ENCODE peak calls at places on chromosomes 12 and 14, in six cellular contexts. L is MM.1S, O is HCT116, K is SK-N-SH, N is PC-3, U is GM23248. I is an unnamed sample.

GRCh38 chr14:32896979-32897723 is 41.5 kb upstream of the NPAS3 start:
- DNase-seq in L (peak; percentile 37), O (no peak), K (no peak), N (peak; percentile 53), U (peak; percentile 60), I (no peak)

GRCh38 chr12:25829192-25829591 is 129.3 kb upstream of the RASSF8 start:
- DNase-seq in L (no peak), O (no peak), K (no peak), N (peak; percentile 99), U (peak; percentile 98), I (no peak)

GRCh38 chr14:71322660-71323250 is 415.5 kb downstream of the PCNX1 start:
- DNase-seq in L (peak; percentile 30), O (no peak), K (peak; percentile 24), N (peak; percentile 61), U (peak; percentile 69), I (peak; percentile 70)

GRCh38 chr12:111056618-111057521 is 136.5 kb upstream of the MYL2 start:
- DNase-seq in L (no peak), O (no peak), K (peak; percentile 50), N (peak; percentile 31), U (no peak), I (no peak)

GRCh38 chr12:3033538-3033865 is 43.7 kb upstream of the TSPAN9 start:
- DNase-seq in L (no peak), O (no peak), K (no peak), N (no peak), U (no peak), I (no peak)

GRCh38 chr12:28374556-28374955 is 184.3 kb downstream of the CCDC91 start:
- DNase-seq in L (no peak), O (no peak), K (no peak), N (peak; percentile 23), U (peak; percentile 44), I (no peak)

GRCh38 chr12:100348657-100349454 is 8.0 kb upstream of the SLC17A8 start:
- DNase-seq in L (peak; percentile 15), O (peak; percentile 33), K (peak; percentile 55), N (peak; percentile 66), U (peak; percentile 54), I (peak; percentile 67)

GRCh38 chr12:65522956-65523857 is 244.7 kb downstream of the MSRB3 start:
- DNase-seq in L (no peak), O (no peak), K (no peak), N (peak; percentile 25), U (peak; percentile 62), I (no peak)

GRCh38 chr12:39300799-39301198 is 142.1 kb downstream of the KIF21A start:
- DNase-seq in L (no peak), O (no peak), K (no peak), N (no peak), U (peak; percentile 32), I (no peak)

GRCh38 chr12:121388421-121388981 is 11.4 kb upstream of the RNF34 start:
- DNase-seq in L (no peak), O (no peak), K (no peak), N (peak; percentile 79), U (peak; percentile 82), I (no peak)

GRCh38 chr12:72307229-72307628 is 35.1 kb downstream of the TRHDE start:
- DNase-seq in L (no peak), O (no peak), K (no peak), N (no peak), U (no peak), I (no peak)

GRCh38 chr12:77816196-77816595 is 14.5 kb upstream of the NAV3 start:
- DNase-seq in L (no peak), O (no peak), K (no peak), N (no peak), U (no peak), I (no peak)

GRCh38 chr12:122834229-122834920 is 882 bp upstream of the HIP1R start:
- DNase-seq in L (no peak), O (peak; percentile 35), K (peak; percentile 83), N (peak; percentile 74), U (peak; percentile 74), I (peak; percentile 55)

GRCh38 chr12:104957388-104958008 is 592 bp downstream of the SLC41A2 start:
- DNase-seq in L (peak; percentile 39), O (no peak), K (peak; percentile 77), N (peak; percentile 44), U (peak; percentile 55), I (no peak)

GRCh38 chr12:70365648-70366518 is at the start of gene KCNMB4:
- DNase-seq in L (peak; percentile 79), O (no peak), K (peak; percentile 94), N (peak; percentile 74), U (peak; percentile 68), I (peak; percentile 97)

GRCh38 chr14:101624579-101624978 is 63.3 kb downstream of the DIO3 start:
- DNase-seq in L (no peak), O (no peak), K (no peak), N (no peak), U (no peak), I (no peak)

GRCh38 chr14:31572955-31573354 is 11.8 kb downstream of the NUBPL start:
- DNase-seq in L (no peak), O (no peak), K (no peak), N (no peak), U (no peak), I (no peak)

GRCh38 chr14:104891664-104892500 is 26.8 kb downstream of the CEP170B start:
- DNase-seq in L (no peak), O (no peak), K (peak; percentile 20), N (no peak), U (no peak), I (no peak)

GRCh38 chr12:105020241-105020962 is 34.3 kb downstream of the NOPCHAP1 start:
- DNase-seq in L (no peak), O (no peak), K (no peak), N (peak; percentile 59), U (no peak), I (no peak)

GRCh38 chr12:109455706-109456105 is 21.4 kb downstream of the KCTD10 start:
- DNase-seq in L (no peak), O (no peak), K (no peak), N (peak; percentile 58), U (peak; percentile 30), I (no peak)

GRCh38 chr12:109460538-109460937 is 16.6 kb downstream of the KCTD10 start:
- DNase-seq in L (no peak), O (no peak), K (no peak), N (no peak), U (no peak), I (no peak)

GRCh38 chr12:109458771-109459208 is 18.3 kb downstream of the KCTD10 start:
- DNase-seq in L (no peak), O (no peak), K (no peak), N (no peak), U (peak; percentile 68), I (no peak)

GRCh38 chr12:109459247-109459646 is 17.9 kb downstream of the KCTD10 start:
- DNase-seq in L (no peak), O (no peak), K (no peak), N (no peak), U (peak; percentile 49), I (no peak)

DNA sequence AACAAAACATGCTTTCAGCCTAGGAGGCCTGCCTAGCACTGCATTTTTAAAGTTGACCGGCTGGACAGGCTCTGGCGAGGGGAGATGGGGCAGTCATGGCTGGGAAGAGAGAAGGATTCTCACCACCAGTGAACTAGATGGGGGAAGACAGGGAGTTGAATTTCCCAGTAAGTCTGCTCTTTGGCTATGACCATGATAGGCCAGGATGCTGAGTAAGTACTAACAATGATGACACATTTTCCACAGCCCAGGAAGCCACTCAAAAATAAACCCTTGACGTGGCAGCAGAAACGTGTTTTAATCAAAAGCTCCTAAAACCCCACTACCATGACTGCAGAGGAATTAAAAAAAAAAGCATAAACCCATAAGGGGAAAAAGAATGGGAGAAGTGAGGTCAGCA is 19.0 kb downstream of the KCTD10 start:
- DNase-seq in L (no peak), O (no peak), K (no peak), N (peak; percentile 34), U (peak; percentile 90), I (no peak)
- H3K9ac ChIP-seq in L (no peak overlapping the region), O (no peak overlapping the region), K (no peak overlapping the region), N (peak overlapping the region; percentile 21), U (peak overlapping the region; percentile 81), I (no peak overlapping the region)

DNA sequence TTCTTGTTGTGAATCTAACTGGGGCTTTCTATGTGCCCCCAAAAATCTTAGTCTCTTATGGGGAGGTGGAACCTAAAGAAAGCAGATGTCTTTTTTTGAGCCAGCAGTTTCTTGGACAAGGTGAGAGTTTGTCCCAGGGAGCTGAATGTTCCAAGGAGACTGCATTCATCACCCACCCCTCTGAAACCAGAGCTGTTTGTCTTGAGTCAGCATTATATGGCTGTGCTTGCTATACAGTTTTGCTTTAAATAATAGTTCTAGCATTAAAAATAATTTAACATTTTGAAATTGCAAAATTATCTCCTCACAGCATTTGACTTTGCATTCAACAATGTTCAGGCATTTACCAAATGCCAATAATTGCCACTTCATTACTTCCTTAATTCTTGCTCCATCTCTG is 813.3 kb downstream of the BCL11B start:
- DNase-seq in L (no peak), O (no peak), K (no peak), N (no peak), U (no peak), I (no peak)
- H3K9me2 ChIP-seq in L (no peaks in the 10 kb centered on the region), O (no peaks in the 10 kb centered on the region), K (no peaks in the 10 kb centered on the region), N (no peaks in the 10 kb centered on the region), U (no peaks in the 10 kb centered on the region), I (no peaks in the 10 kb centered on the region)

DNA sequence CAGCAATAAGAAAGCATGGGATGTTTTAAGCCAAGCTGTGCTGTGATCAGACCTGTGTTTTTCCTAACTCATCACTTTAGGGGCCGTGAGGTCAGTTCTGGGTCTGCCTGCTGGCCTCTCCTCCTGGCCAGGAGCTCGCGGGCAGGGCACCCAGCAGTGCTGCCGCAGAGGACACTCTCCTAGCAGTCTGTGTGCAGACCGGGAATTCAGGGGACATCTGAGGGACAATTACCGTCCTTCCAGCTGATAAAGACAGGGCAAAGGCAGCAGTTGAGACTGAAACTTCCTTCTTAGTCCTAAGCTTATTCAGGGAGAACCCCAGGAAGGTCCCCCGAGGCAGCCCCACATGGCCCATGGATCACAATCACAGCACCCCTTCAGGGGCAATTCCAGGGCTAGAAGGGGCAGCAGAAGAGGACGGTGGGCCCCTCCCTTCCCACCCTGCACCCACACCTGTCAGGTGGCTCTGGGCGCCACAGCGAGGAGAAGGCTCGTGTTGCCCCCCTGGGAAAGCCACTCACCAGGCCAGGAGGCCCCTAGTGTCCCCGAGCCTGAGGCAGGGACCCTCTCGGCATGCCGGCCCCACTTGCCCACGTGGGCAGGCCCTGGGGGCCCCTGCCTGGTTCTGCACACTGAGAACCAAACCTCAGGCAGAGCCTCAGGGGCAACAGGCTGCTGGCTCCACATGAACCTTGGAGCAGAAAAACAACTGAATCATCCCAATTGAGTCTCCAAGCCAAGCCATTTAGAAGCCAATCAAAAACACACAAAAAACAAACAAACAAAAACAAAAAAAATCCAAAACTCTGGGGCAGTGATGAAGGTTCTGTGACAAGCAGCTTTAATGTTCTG is 89.8 kb downstream of the CHGA start:
- DNase-seq in L (no peak), O (no peak), K (no peak), N (no peak), U (peak; percentile 84), I (no peak)
- H3K4me1 ChIP-seq in L (no peaks in the 10 kb centered on the region), O (peaks cover 6% of the 10 kb centered on the region), K (peaks cover 12% of the 10 kb centered on the region), N (peaks cover 14% of the 10 kb centered on the region), U (peaks cover 47% of the 10 kb centered on the region), I (no peaks in the 10 kb centered on the region)

GRCh38 chr12:130480887-130481286 is 143.2 kb downstream of the PIWIL1 start:
- DNase-seq in L (no peak), O (no peak), K (no peak), N (no peak), U (no peak), I (no peak)
- H3K9ac ChIP-seq in L (no peak overlapping the region), O (no peak overlapping the region), K (no peak overlapping the region), N (no peak overlapping the region), U (no peak overlapping the region), I (no peak overlapping the region)